ENCODE peak calls at places on chromosome 19, in seven cellular contexts. One of them, this sample, is unnamed.

GRCh38 chr19:12345197-12345596 is 11.8 kb upstream of the ZNF563 start:
- DNase-seq in osteocyte: no peak
- DNase-seq in PC-9: no peak
- DNase-seq in upper lobe of left lung: no peak
- DNase-seq in upper lobe of right lung: no peak
- DNase-seq in testis: no peak
- DNase-seq in AG09319: no peak
- DNase-seq in this sample: no peak

GRCh38 chr19:1295169-1296012 is 9.7 kb downstream of the EFNA2 start:
- DNase-seq in AG09319: no peak
- DNase-seq in PC-9: no peak
- DNase-seq in upper lobe of left lung: peak
- DNase-seq in osteocyte: no peak
- DNase-seq in testis: peak
- DNase-seq in upper lobe of right lung: no peak
- DNase-seq in this sample: no peak

GRCh38 chr19:33446156-33446917 is 72.8 kb downstream of the CEBPG start:
- DNase-seq in testis: no peak
- DNase-seq in osteocyte: no peak
- DNase-seq in PC-9: no peak
- DNase-seq in AG09319: no peak
- DNase-seq in upper lobe of left lung: no peak
- DNase-seq in upper lobe of right lung: peak
- DNase-seq in this sample: no peak

GRCh38 chr19:41546386-41546789 is 29.6 kb upstream of the CEACAM21 start:
- DNase-seq in osteocyte: no peak
- DNase-seq in testis: no peak
- DNase-seq in upper lobe of right lung: no peak
- DNase-seq in PC-9: no peak
- DNase-seq in upper lobe of left lung: no peak
- DNase-seq in AG09319: no peak
- DNase-seq in this sample: no peak

GRCh38 chr19:9009935-9010651 is at the start of gene MUC16:
- DNase-seq in PC-9: peak
- DNase-seq in osteocyte: no peak
- DNase-seq in upper lobe of right lung: no peak
- DNase-seq in upper lobe of left lung: no peak
- DNase-seq in AG09319: no peak
- DNase-seq in testis: no peak
- DNase-seq in this sample: no peak

GRCh38 chr19:39555883-39556282 is 15.9 kb upstream of the EID2 start:
- DNase-seq in osteocyte: no peak
- DNase-seq in PC-9: no peak
- DNase-seq in AG09319: no peak
- DNase-seq in upper lobe of right lung: no peak
- DNase-seq in upper lobe of left lung: no peak
- DNase-seq in testis: no peak
- DNase-seq in this sample: no peak

GRCh38 chr19:1252818-1253513 is 4.6 kb downstream of the MIDN start:
- DNase-seq in testis: peak
- DNase-seq in PC-9: peak
- DNase-seq in osteocyte: peak
- DNase-seq in upper lobe of left lung: peak
- DNase-seq in AG09319: peak
- DNase-seq in upper lobe of right lung: peak
- DNase-seq in this sample: no peak

GRCh38 chr19:39509233-39509632 is 5.7 kb upstream of the SELENOV start:
- DNase-seq in upper lobe of right lung: no peak
- DNase-seq in osteocyte: no peak
- DNase-seq in upper lobe of left lung: no peak
- DNase-seq in testis: no peak
- DNase-seq in PC-9: no peak
- DNase-seq in AG09319: no peak
- DNase-seq in this sample: no peak

GRCh38 chr19:18832331-18833140 is 777 bp downstream of the UPF1 start:
- DNase-seq in testis: peak
- DNase-seq in AG09319: no peak
- DNase-seq in upper lobe of left lung: peak
- DNase-seq in PC-9: no peak
- DNase-seq in upper lobe of right lung: no peak
- DNase-seq in osteocyte: no peak
- DNase-seq in this sample: peak

GRCh38 chr19:45630463-45630862 is 8.7 kb downstream of the EML2 start:
- DNase-seq in upper lobe of left lung: no peak
- DNase-seq in PC-9: peak
- DNase-seq in testis: no peak
- DNase-seq in AG09319: no peak
- DNase-seq in upper lobe of right lung: no peak
- DNase-seq in osteocyte: no peak
- DNase-seq in this sample: no peak

GRCh38 chr19:53183146-53183545 is 10.0 kb downstream of the ZNF665 start:
- DNase-seq in PC-9: no peak
- DNase-seq in upper lobe of left lung: no peak
- DNase-seq in osteocyte: no peak
- DNase-seq in upper lobe of right lung: no peak
- DNase-seq in AG09319: no peak
- DNase-seq in testis: no peak
- DNase-seq in this sample: no peak

GRCh38 chr19:48588670-48589399 is 17.7 kb upstream of the SPACA4 start:
- DNase-seq in upper lobe of left lung: peak
- DNase-seq in upper lobe of right lung: peak
- DNase-seq in AG09319: peak
- DNase-seq in PC-9: peak
- DNase-seq in osteocyte: peak
- DNase-seq in testis: peak
- DNase-seq in this sample: peak

GRCh38 chr19:1045247-1045603 is 5.3 kb downstream of the ABCA7 start:
- DNase-seq in osteocyte: no peak
- DNase-seq in upper lobe of right lung: no peak
- DNase-seq in PC-9: peak
- DNase-seq in upper lobe of left lung: peak
- DNase-seq in testis: peak
- DNase-seq in AG09319: no peak
- DNase-seq in this sample: peak

GRCh38 chr19:3899531-3900294 is 19.2 kb downstream of the ATCAY start:
- DNase-seq in upper lobe of left lung: no peak
- DNase-seq in upper lobe of right lung: no peak
- DNase-seq in testis: peak
- DNase-seq in osteocyte: no peak
- DNase-seq in PC-9: no peak
- DNase-seq in AG09319: no peak
- DNase-seq in this sample: no peak

GRCh38 chr19:58361900-58362271 is 665 bp downstream of the ZNF497 start:
- DNase-seq in AG09319: no peak
- DNase-seq in upper lobe of left lung: peak
- DNase-seq in upper lobe of right lung: peak
- DNase-seq in osteocyte: no peak
- DNase-seq in testis: peak
- DNase-seq in PC-9: peak
- DNase-seq in this sample: peak

GRCh38 chr19:8355631-8356402 is 8.1 kb upstream of the ANGPTL4 start:
- DNase-seq in upper lobe of left lung: no peak
- DNase-seq in AG09319: peak
- DNase-seq in osteocyte: no peak
- DNase-seq in upper lobe of right lung: peak
- DNase-seq in testis: peak
- DNase-seq in PC-9: peak
- DNase-seq in this sample: no peak

GRCh38 chr19:8615813-8616596 is 5.5 kb upstream of the ADAMTS10 start:
- DNase-seq in osteocyte: no peak
- DNase-seq in AG09319: no peak
- DNase-seq in upper lobe of right lung: no peak
- DNase-seq in PC-9: no peak
- DNase-seq in testis: peak
- DNase-seq in upper lobe of left lung: no peak
- DNase-seq in this sample: peak

GRCh38 chr19:46728693-46729339 is 11.9 kb upstream of the PRKD2 start:
- DNase-seq in testis: peak
- DNase-seq in upper lobe of right lung: peak
- DNase-seq in upper lobe of left lung: peak
- DNase-seq in AG09319: no peak
- DNase-seq in osteocyte: no peak
- DNase-seq in PC-9: peak
- DNase-seq in this sample: peak

GRCh38 chr19:32416749-32417469 is 11.3 kb downstream of the DPY19L3 start:
- DNase-seq in AG09319: peak
- DNase-seq in upper lobe of left lung: no peak
- DNase-seq in osteocyte: no peak
- DNase-seq in upper lobe of right lung: no peak
- DNase-seq in testis: no peak
- DNase-seq in PC-9: no peak
- DNase-seq in this sample: no peak

GRCh38 chr19:2055871-2056809 is 5.1 kb upstream of the MKNK2 start:
- DNase-seq in AG09319: peak
- DNase-seq in PC-9: no peak
- DNase-seq in testis: peak
- DNase-seq in osteocyte: no peak
- DNase-seq in upper lobe of right lung: peak
- DNase-seq in upper lobe of left lung: peak
- DNase-seq in this sample: no peak

GRCh38 chr19:31715249-31715944 is 366.2 kb upstream of the TSHZ3 start:
- DNase-seq in osteocyte: peak
- DNase-seq in PC-9: no peak
- DNase-seq in upper lobe of left lung: peak
- DNase-seq in upper lobe of right lung: no peak
- DNase-seq in testis: no peak
- DNase-seq in AG09319: no peak
- DNase-seq in this sample: no peak

GRCh38 chr19:6760606-6761005 is 6.6 kb downstream of the SH2D3A start:
- DNase-seq in upper lobe of right lung: no peak
- DNase-seq in PC-9: no peak
- DNase-seq in upper lobe of left lung: peak
- DNase-seq in osteocyte: no peak
- DNase-seq in AG09319: no peak
- DNase-seq in testis: no peak
- DNase-seq in this sample: no peak

GRCh38 chr19:3176715-3177501 is 1.7 kb upstream of the S1PR4 start:
- DNase-seq in upper lobe of right lung: peak
- DNase-seq in PC-9: peak
- DNase-seq in testis: no peak
- DNase-seq in osteocyte: no peak
- DNase-seq in AG09319: no peak
- DNase-seq in upper lobe of left lung: peak
- DNase-seq in this sample: no peak

GRCh38 chr19:42306646-42307045 is 4.2 kb upstream of the PAFAH1B3 start:
- DNase-seq in upper lobe of right lung: no peak
- DNase-seq in AG09319: no peak
- DNase-seq in upper lobe of left lung: peak
- DNase-seq in testis: peak
- DNase-seq in osteocyte: no peak
- DNase-seq in PC-9: no peak
- DNase-seq in this sample: no peak

GRCh38 chr19:47549341-47549768 is 23.6 kb downstream of the ZNF541 start:
- DNase-seq in upper lobe of left lung: no peak
- DNase-seq in osteocyte: no peak
- DNase-seq in PC-9: peak
- DNase-seq in testis: no peak
- DNase-seq in AG09319: no peak
- DNase-seq in upper lobe of right lung: peak
- DNase-seq in this sample: no peak

GRCh38 chr19:21704320-21704719 is 63.1 kb downstream of the ZNF100 start:
- DNase-seq in testis: no peak
- DNase-seq in AG09319: no peak
- DNase-seq in upper lobe of left lung: no peak
- DNase-seq in PC-9: no peak
- DNase-seq in upper lobe of right lung: no peak
- DNase-seq in osteocyte: no peak
- DNase-seq in this sample: no peak

GRCh38 chr19:33427801-33428626 is 54.5 kb downstream of the CEBPG start:
- DNase-seq in AG09319: no peak
- DNase-seq in upper lobe of left lung: no peak
- DNase-seq in PC-9: no peak
- DNase-seq in testis: no peak
- DNase-seq in upper lobe of right lung: peak
- DNase-seq in osteocyte: no peak
- DNase-seq in this sample: no peak

GRCh38 chr19:11659612-11660011 is 62.3 kb downstream of the ZNF627 start:
- DNase-seq in osteocyte: no peak
- DNase-seq in PC-9: peak
- DNase-seq in AG09319: no peak
- DNase-seq in upper lobe of right lung: no peak
- DNase-seq in testis: no peak
- DNase-seq in upper lobe of left lung: no peak
- DNase-seq in this sample: no peak

GRCh38 chr19:29694669-29695627 is 20.1 kb downstream of the C19orf12 start:
- DNase-seq in AG09319: peak
- DNase-seq in testis: peak
- DNase-seq in osteocyte: peak
- DNase-seq in upper lobe of left lung: peak
- DNase-seq in PC-9: peak
- DNase-seq in upper lobe of right lung: peak
- DNase-seq in this sample: peak
- TF ChIP-seq CTCF in AG09319: peak
- TF ChIP-seq CTCF in testis: peak
- TF ChIP-seq CTCF in osteocyte: peak
- TF ChIP-seq CTCF in upper lobe of left lung: peak
- TF ChIP-seq CTCF in PC-9: peak
- TF ChIP-seq CTCF in upper lobe of right lung: peak
- TF ChIP-seq CTCF in this sample: peak

GRCh38 chr19:50649433-50650391 is at the start of gene C19orf81:
- DNase-seq in AG09319: no peak
- DNase-seq in upper lobe of right lung: no peak
- DNase-seq in PC-9: no peak
- DNase-seq in testis: peak
- DNase-seq in osteocyte: no peak
- DNase-seq in upper lobe of left lung: no peak
- DNase-seq in this sample: peak
- TF ChIP-seq CTCF in AG09319: no peak
- TF ChIP-seq CTCF in upper lobe of right lung: no peak
- TF ChIP-seq CTCF in PC-9: no peak
- TF ChIP-seq CTCF in testis: no peak
- TF ChIP-seq CTCF in osteocyte: no peak
- TF ChIP-seq CTCF in upper lobe of left lung: no peak
- TF ChIP-seq CTCF in this sample: peak

DNA sequence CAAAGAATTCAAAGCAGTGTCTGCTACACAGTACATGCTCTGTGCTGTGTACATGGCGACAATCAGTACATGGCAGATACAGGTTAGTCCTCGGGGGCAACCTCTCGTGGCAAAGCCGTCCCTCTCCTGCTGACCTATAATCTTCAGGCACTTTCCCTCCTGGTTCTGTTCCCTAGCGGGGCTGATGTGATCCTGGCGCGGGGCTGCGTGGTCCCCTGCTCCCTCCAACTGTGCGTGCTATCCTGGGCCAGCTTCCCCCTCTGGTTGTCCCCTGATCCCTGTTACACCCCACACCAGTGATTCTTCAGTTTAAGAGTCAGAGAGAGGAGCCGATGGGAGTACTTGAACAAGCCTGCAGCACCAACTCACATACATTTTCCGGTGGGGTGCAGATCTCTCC is 12.1 kb downstream of the MAG start:
- DNase-seq in testis: no peak
- DNase-seq in osteocyte: no peak
- DNase-seq in upper lobe of left lung: peak
- DNase-seq in upper lobe of right lung: no peak
- DNase-seq in AG09319: no peak
- DNase-seq in PC-9: no peak
- DNase-seq in this sample: no peak
- TF ChIP-seq CTCF in testis: no peak
- TF ChIP-seq CTCF in osteocyte: no peak
- TF ChIP-seq CTCF in upper lobe of left lung: no peak
- TF ChIP-seq CTCF in upper lobe of right lung: no peak
- TF ChIP-seq CTCF in AG09319: no peak
- TF ChIP-seq CTCF in PC-9: no peak
- TF ChIP-seq CTCF in this sample: no peak

GRCh38 chr19:36139473-36140288 is at the start of gene CAPNS1:
- DNase-seq in AG09319: peak
- DNase-seq in upper lobe of right lung: peak
- DNase-seq in upper lobe of left lung: peak
- DNase-seq in testis: peak
- DNase-seq in PC-9: peak
- DNase-seq in osteocyte: peak
- DNase-seq in this sample: peak
- TF ChIP-seq CTCF in AG09319: no peak
- TF ChIP-seq CTCF in upper lobe of right lung: no peak
- TF ChIP-seq CTCF in upper lobe of left lung: peak
- TF ChIP-seq CTCF in testis: peak
- TF ChIP-seq CTCF in PC-9: no peak
- TF ChIP-seq CTCF in osteocyte: peak
- TF ChIP-seq CTCF in this sample: peak

This sample was measured in WERI-Rb-1.